ENCODE peak calls at places on chromosomes 1 and 21, in four cellular contexts. R, D, K and C are unnamed samples.

GRCh38 chr1:188489336-188490112 is 1660.8 kb downstream of the PLA2G4A start:
- DNase-seq in R (no peak), D (peak), K (no peak), C (peak)

GRCh38 chr1:23196627-23197328 is 20.5 kb downstream of the HTR1D start:
- DNase-seq in D (peak), K (no peak), R (no peak), C (peak)

GRCh38 chr1:168297019-168297418 is 16.3 kb downstream of the TBX19 start:
- DNase-seq in R (no peak), K (no peak), D (no peak), C (no peak)

GRCh38 chr1:209510063-209510462 is 73.5 kb upstream of the CAMK1G start:
- DNase-seq in K (no peak), D (no peak), R (no peak), C (no peak)

GRCh38 chr1:17233675-17234074 is 15.2 kb upstream of the PADI3 start:
- DNase-seq in D (peak), K (peak), R (no peak), C (peak)

GRCh38 chr1:45327644-45328515 is 1.2 kb downstream of the HPDL start:
- DNase-seq in R (peak), D (no peak), K (no peak), C (no peak)

GRCh38 chr1:246176126-246177024 is 330.7 kb downstream of the SMYD3 start:
- DNase-seq in D (peak), R (no peak), K (no peak), C (no peak)

GRCh38 chr1:7956218-7957032 is 5.1 kb upstream of the PARK7 start:
- DNase-seq in D (peak), R (no peak), K (no peak), C (peak)

GRCh38 chr21:40169971-40170370 is 302.7 kb downstream of the PCP4 start:
- DNase-seq in K (no peak), R (no peak), D (no peak), C (no peak)